ENCODE peak calls at places on chromosome 22, in nine cellular contexts. X is CD4-positive, CD25-positive, alpha-beta regulatory T cell; Q is kidney; W is body of pancreas; H is right atrium auricular region; C is RWPE1; V is aorta; G is keratinocyte; P is fibroblast of lung. U is an unnamed sample.

GRCh38 chr22:20079745-20080444 is at the start of gene DGCR8:
- DNase-seq in C (peak; percentile 87), X (peak; percentile 77), G (peak; percentile 49), V (peak; percentile 95), H (peak; percentile 88), W (peak; percentile 94), P (peak; percentile 92), Q (peak; percentile 97), U (peak; percentile 45)

GRCh38 chr22:35126993-35127392 is 61.0 kb downstream of the ISX start:
- DNase-seq in Q (no peak), G (no peak), P (no peak), V (no peak), C (no peak), W (no peak), H (no peak), X (no peak), U (no peak)

GRCh38 chr22:38696606-38697005 is 4.1 kb downstream of the JOSD1 start:
- DNase-seq in V (no peak), W (no peak), X (no peak), G (peak; percentile 83), C (peak; percentile 77), Q (no peak), H (peak; percentile 71), P (peak; percentile 92), U (peak; percentile 24)

GRCh38 chr22:42462016-42462415 is 29.8 kb upstream of the NFAM1 start:
- DNase-seq in H (no peak), P (no peak), X (no peak), W (no peak), Q (peak; percentile 3), G (no peak), C (no peak), V (no peak), U (no peak)

GRCh38 chr22:49322861-49323622 is 504.6 kb downstream of the BRD1 start:
- DNase-seq in H (no peak), G (no peak), P (no peak), W (no peak), C (no peak), Q (peak; percentile 38), V (no peak), X (no peak), U (peak; percentile 1)

GRCh38 chr22:28246392-28246791 is 327.3 kb upstream of the PITPNB start:
- DNase-seq in W (no peak), Q (no peak), C (no peak), H (no peak), V (no peak), G (no peak), X (no peak), P (peak; percentile 97), U (no peak)

GRCh38 chr22:40410272-40410671 is 39.9 kb downstream of the SGSM3 start:
- DNase-seq in P (peak; percentile 21), H (no peak), C (peak; percentile 78), X (no peak), V (no peak), W (no peak), G (peak; percentile 54), Q (no peak), U (no peak)

GRCh38 chr22:38413085-38414008 is 41.7 kb downstream of the KCNJ4 start:
- DNase-seq in X (no peak), H (no peak), G (no peak), W (peak; percentile 36), Q (peak; percentile 74), C (no peak), P (no peak), V (no peak), U (no peak)

GRCh38 chr22:20211997-20212753 is 55.9 kb downstream of the RTN4R start:
- DNase-seq in H (no peak), P (peak; percentile 60), C (no peak), W (peak; percentile 72), G (no peak), V (peak; percentile 79), X (no peak), Q (peak; percentile 87), U (no peak)

GRCh38 chr22:28773461-28773867 is 969 bp downstream of the CCDC117 start:
- DNase-seq in P (peak; percentile 47), W (no peak), Q (no peak), C (peak; percentile 8), X (no peak), V (no peak), H (no peak), G (no peak), U (no peak)

GRCh38 chr22:22786301-22787115 is 101.1 kb upstream of the IGLL5 start:
- DNase-seq in H (no peak), Q (no peak), V (no peak), P (no peak), X (no peak), W (no peak), C (no peak), G (no peak), U (no peak)

GRCh38 chr22:50326225-50326958 is 420 bp downstream of the DENND6B start:
- DNase-seq in Q (peak; percentile 68), H (no peak), V (no peak), P (no peak), G (no peak), X (no peak), W (no peak), C (no peak), U (no peak)

GRCh38 chr22:43393845-43394474 is 17.9 kb upstream of the MPPED1 start:
- DNase-seq in Q (no peak), V (no peak), P (no peak), G (no peak), H (no peak), W (no peak), X (no peak), C (no peak), U (no peak)

GRCh38 chr22:27420817-27421361 is 380.7 kb downstream of the MN1 start:
- DNase-seq in Q (peak; percentile 87), C (peak; percentile 41), H (peak; percentile 96), G (peak; percentile 25), W (peak; percentile 89), X (no peak), V (peak; percentile 91), P (peak; percentile 98), U (no peak)

GRCh38 chr22:33832558-33833151 is 87.6 kb downstream of the LARGE1 start:
- DNase-seq in P (peak; percentile 16), W (peak; percentile 18), C (no peak), G (no peak), H (no peak), X (no peak), Q (no peak), V (no peak), U (no peak)

GRCh38 chr22:49618689-49618953 is 209.1 kb downstream of the BRD1 start:
- DNase-seq in Q (peak; percentile 70), V (no peak), W (no peak), H (no peak), X (no peak), C (no peak), P (no peak), G (no peak), U (no peak)

GRCh38 chr22:37362618-37363017 is 64.7 kb downstream of the ELFN2 start:
- DNase-seq in G (no peak), W (no peak), P (no peak), C (no peak), Q (no peak), X (no peak), H (no peak), V (no peak), U (no peak)
- H3K27ac ChIP-seq in G (no peak overlapping the region), W (no peak overlapping the region), P (no peak overlapping the region), C (no peak overlapping the region), Q (no peak overlapping the region), X (no peak overlapping the region), H (no peak overlapping the region), V (no peak overlapping the region), U (no peak overlapping the region)

GRCh38 chr22:37132773-37133172 is 16.9 kb downstream of the IL2RB start:
- DNase-seq in X (no peak), P (no peak), V (no peak), H (no peak), W (no peak), G (no peak), C (no peak), Q (no peak), U (no peak)
- H3K27ac ChIP-seq in X (peak overlapping the region; percentile 35), P (no peak overlapping the region), V (no peak overlapping the region), H (no peak overlapping the region), W (no peak overlapping the region), G (no peak overlapping the region), C (no peak overlapping the region), Q (no peak overlapping the region), U (no peak overlapping the region)

DNA sequence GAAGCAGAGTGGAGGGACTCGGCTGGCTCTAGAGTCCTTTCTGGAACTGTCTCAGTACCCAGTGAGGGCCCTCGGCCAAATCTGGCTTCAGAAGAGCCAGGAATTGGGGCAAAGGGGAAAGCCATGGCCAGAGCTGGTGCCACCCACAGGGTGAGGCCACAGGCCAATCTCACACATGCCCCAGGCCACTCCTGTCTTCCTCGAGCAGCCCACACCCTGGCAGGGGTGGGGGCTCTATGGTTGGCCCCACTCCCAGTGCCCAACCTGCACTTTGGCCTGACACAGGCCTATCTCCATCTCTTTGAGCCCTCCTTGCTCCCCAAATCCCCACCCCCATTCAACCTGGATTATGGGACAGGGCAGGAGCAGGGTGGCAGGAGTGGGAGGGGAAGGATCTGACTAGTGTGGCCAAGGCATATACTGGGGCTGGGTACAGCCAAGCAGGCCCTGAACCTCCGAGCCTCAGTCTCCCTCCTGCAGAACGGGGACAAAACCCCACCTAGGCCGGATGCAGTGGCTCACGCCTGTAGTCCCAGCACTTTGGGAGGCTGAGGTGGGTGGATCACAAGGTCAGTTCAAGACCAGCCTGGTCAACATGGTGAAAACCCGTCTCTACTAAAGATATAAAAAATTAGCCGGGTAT is 6.9 kb downstream of the TST start:
- DNase-seq in G (no peak), Q (peak; percentile 46), H (no peak), X (no peak), W (no peak), P (no peak), V (no peak), C (no peak), U (no peak)
- H3K27ac ChIP-seq in G (no peak overlapping the region), Q (no peak overlapping the region), H (peak overlapping the region; percentile 74), X (no peak overlapping the region), W (peak overlapping the region; percentile 5), P (no peak overlapping the region), V (no peak overlapping the region), C (peak overlapping the region; percentile 34), U (no peak overlapping the region)

GRCh38 chr22:45009881-45010531 is at the start of gene PHF21B:
- DNase-seq in H (no peak), Q (peak; percentile 86), G (no peak), W (no peak), V (no peak), P (peak; percentile 40), X (no peak), C (peak; percentile 19), U (no peak)
- H3K27ac ChIP-seq in H (peak within 1 kb of the TSS; percentile 79), Q (peak within 1 kb of the TSS; percentile 17), G (no peak within 1 kb of the TSS), W (no peak within 1 kb of the TSS), V (no peak within 1 kb of the TSS), P (no peak within 1 kb of the TSS), X (no peak within 1 kb of the TSS), C (no peak within 1 kb of the TSS), U (no peak within 1 kb of the TSS)

DNA sequence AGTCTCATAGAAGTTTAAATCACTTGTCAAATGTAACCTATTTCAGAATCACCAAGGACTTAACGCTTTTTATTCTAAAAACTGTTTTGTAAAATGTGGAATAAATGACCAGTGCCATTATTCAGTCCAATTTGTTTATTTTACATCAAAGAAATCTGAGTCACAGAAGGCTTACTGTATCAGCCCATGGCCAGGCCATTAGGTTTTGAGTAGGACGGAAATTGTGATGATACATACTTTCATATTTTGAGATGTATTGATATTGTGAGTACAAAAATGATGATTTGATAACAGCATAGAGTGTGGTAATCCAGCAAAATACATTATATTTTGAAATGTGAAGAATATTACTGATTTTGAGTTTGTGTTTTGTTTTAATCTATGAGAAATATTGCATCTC is 81.2 kb downstream of the PIWIL3 start:
- DNase-seq in P (peak; percentile 18), Q (no peak), H (no peak), G (no peak), W (no peak), V (no peak), X (no peak), C (no peak), U (no peak)
- H3K27ac ChIP-seq in P (no peak overlapping the region), Q (no peak overlapping the region), H (no peak overlapping the region), G (no peak overlapping the region), W (no peak overlapping the region), V (no peak overlapping the region), X (no peak overlapping the region), C (no peak overlapping the region), U (no peak overlapping the region)